ENCODE peak calls at places on chromosome 17, in seven cellular contexts. S, O, P, A, T, U and C are unnamed samples.
A peak's percentile ranks its signal among the peaks of the same experiment; 100 is the strongest.

GRCh38 chr17:1643293-1643998 is 2.1 kb downstream of the SCARF1 start:
- DNase-seq in A (peak; percentile 37), P (peak; percentile 59), S (peak; percentile 77), O (peak; percentile 60), U (peak; percentile 42), T (peak; percentile 41), C (no peak)

GRCh38 chr17:50396261-50397110 is 837 bp downstream of the LRRC59 start:
- DNase-seq in A (peak; percentile 38), U (peak; percentile 80), P (peak; percentile 90), T (no peak), S (no peak), O (no peak), C (no peak)

GRCh38 chr17:9644910-9645751 is at the start of gene USP43:
- DNase-seq in S (no peak), P (peak; percentile 31), O (no peak), A (no peak), T (no peak), U (peak; percentile 25), C (peak; percentile 54)

GRCh38 chr17:61764846-61765245 is 98.5 kb downstream of the BRIP1 start:
- DNase-seq in S (no peak), P (no peak), A (no peak), U (no peak), T (no peak), O (no peak), C (no peak)

GRCh38 chr17:16215965-16216316 is 607 bp upstream of the NCOR1 start:
- DNase-seq in O (peak; percentile 55), A (no peak), T (no peak), S (peak; percentile 5), U (no peak), P (peak; percentile 67), C (no peak)

GRCh38 chr17:40319651-40320550 is 10.9 kb downstream of the RARA start:
- DNase-seq in S (peak; percentile 87), A (no peak), T (no peak), O (no peak), P (peak; percentile 53), U (no peak), C (no peak)

GRCh38 chr17:75367312-75367711 is 38.2 kb downstream of the GRB2 start:
- DNase-seq in A (no peak), O (no peak), U (peak; percentile 81), S (no peak), T (no peak), P (peak; percentile 32), C (no peak)

GRCh38 chr17:82305727-82306300 is 11.6 kb downstream of the CD7 start:
- DNase-seq in T (no peak), U (no peak), P (no peak), S (no peak), O (no peak), A (no peak), C (no peak)

GRCh38 chr17:77235370-77236080 is 94.8 kb downstream of the SEC14L1 start:
- DNase-seq in O (no peak), P (peak; percentile 86), U (peak; percentile 78), S (no peak), T (no peak), A (no peak), C (no peak)

GRCh38 chr17:19631905-19632304 is 16.6 kb upstream of the ALDH3A2 start:
- DNase-seq in A (no peak), O (no peak), P (no peak), U (no peak), S (no peak), T (no peak), C (no peak)